ENCODE peak calls at places on chromosomes 12 and 14, in six cellular contexts. One of them, this sample, is unnamed.

GRCh38 chr12:111412007-111412829 is 6.5 kb downstream of the SH2B3 start:
- DNase-seq in K562: peak
- DNase-seq in transverse colon: no peak
- DNase-seq in body of pancreas: no peak
- DNase-seq in thyroid gland: peak
- DNase-seq in adrenal gland: no peak
- DNase-seq in this sample: no peak

GRCh38 chr14:89540009-89540829 is 123.2 kb upstream of the FOXN3 start:
- DNase-seq in K562: no peak
- DNase-seq in transverse colon: no peak
- DNase-seq in body of pancreas: peak
- DNase-seq in thyroid gland: no peak
- DNase-seq in adrenal gland: no peak
- DNase-seq in this sample: no peak

GRCh38 chr12:95548056-95548538 is 3.2 kb downstream of the USP44 start:
- DNase-seq in K562: peak
- DNase-seq in transverse colon: peak
- DNase-seq in body of pancreas: peak
- DNase-seq in thyroid gland: peak
- DNase-seq in adrenal gland: peak
- DNase-seq in this sample: peak

GRCh38 chr12:79121486-79121885 is 256.9 kb downstream of the SYT1 start:
- DNase-seq in K562: no peak
- DNase-seq in transverse colon: no peak
- DNase-seq in body of pancreas: no peak
- DNase-seq in thyroid gland: no peak
- DNase-seq in adrenal gland: no peak
- DNase-seq in this sample: no peak

GRCh38 chr14:51602176-51602759 is 49.4 kb upstream of the FRMD6 start:
- DNase-seq in K562: no peak
- DNase-seq in transverse colon: no peak
- DNase-seq in body of pancreas: no peak
- DNase-seq in thyroid gland: no peak
- DNase-seq in adrenal gland: no peak
- DNase-seq in this sample: no peak

GRCh38 chr12:75947171-75947723 is 84.3 kb downstream of the PHLDA1 start:
- DNase-seq in K562: no peak
- DNase-seq in transverse colon: no peak
- DNase-seq in body of pancreas: no peak
- DNase-seq in thyroid gland: no peak
- DNase-seq in adrenal gland: no peak
- DNase-seq in this sample: no peak

GRCh38 chr12:80872053-80872452 is 65.7 kb downstream of the LIN7A start:
- DNase-seq in K562: no peak
- DNase-seq in transverse colon: no peak
- DNase-seq in body of pancreas: no peak
- DNase-seq in thyroid gland: no peak
- DNase-seq in adrenal gland: no peak
- DNase-seq in this sample: no peak

GRCh38 chr12:105928436-105928835 is 210.3 kb downstream of the NUAK1 start:
- DNase-seq in K562: no peak
- DNase-seq in transverse colon: peak
- DNase-seq in body of pancreas: peak
- DNase-seq in thyroid gland: peak
- DNase-seq in adrenal gland: no peak
- DNase-seq in this sample: no peak

GRCh38 chr12:12881495-12881894 is 9.9 kb upstream of the GPRC5A start:
- DNase-seq in K562: no peak
- DNase-seq in transverse colon: peak
- DNase-seq in body of pancreas: no peak
- DNase-seq in thyroid gland: no peak
- DNase-seq in adrenal gland: no peak
- DNase-seq in this sample: no peak

GRCh38 chr12:116592116-116592637 is 33.0 kb downstream of the MAP1LC3B2 start:
- DNase-seq in K562: no peak
- DNase-seq in transverse colon: peak
- DNase-seq in body of pancreas: peak
- DNase-seq in thyroid gland: peak
- DNase-seq in adrenal gland: no peak
- DNase-seq in this sample: peak

GRCh38 chr14:55107766-55108554 is 21.1 kb upstream of the LGALS3 start:
- DNase-seq in K562: peak
- DNase-seq in transverse colon: peak
- DNase-seq in body of pancreas: peak
- DNase-seq in thyroid gland: peak
- DNase-seq in adrenal gland: peak
- DNase-seq in this sample: peak

GRCh38 chr12:47102845-47103666 is 23.3 kb upstream of the AMIGO2 start:
- DNase-seq in K562: no peak
- DNase-seq in transverse colon: no peak
- DNase-seq in body of pancreas: no peak
- DNase-seq in thyroid gland: no peak
- DNase-seq in adrenal gland: peak
- DNase-seq in this sample: peak

GRCh38 chr14:105141486-105142281 is 26.9 kb downstream of the JAG2 start:
- DNase-seq in K562: no peak
- DNase-seq in transverse colon: peak
- DNase-seq in body of pancreas: no peak
- DNase-seq in thyroid gland: no peak
- DNase-seq in adrenal gland: no peak
- DNase-seq in this sample: peak

GRCh38 chr12:107594995-107595394 is 90.6 kb upstream of the PWP1 start:
- DNase-seq in K562: no peak
- DNase-seq in transverse colon: no peak
- DNase-seq in body of pancreas: no peak
- DNase-seq in thyroid gland: no peak
- DNase-seq in adrenal gland: no peak
- DNase-seq in this sample: no peak

GRCh38 chr12:106288510-106289195 is 13.9 kb upstream of the TCP11L2 start:
- DNase-seq in K562: peak
- DNase-seq in transverse colon: no peak
- DNase-seq in body of pancreas: no peak
- DNase-seq in thyroid gland: no peak
- DNase-seq in adrenal gland: peak
- DNase-seq in this sample: no peak

GRCh38 chr12:27463826-27464554 is 17.5 kb downstream of the SMCO2 start:
- DNase-seq in K562: no peak
- DNase-seq in transverse colon: no peak
- DNase-seq in body of pancreas: peak
- DNase-seq in thyroid gland: no peak
- DNase-seq in adrenal gland: peak
- DNase-seq in this sample: peak

GRCh38 chr14:33728010-33728498 is 222.8 kb downstream of the EGLN3 start:
- DNase-seq in K562: no peak
- DNase-seq in transverse colon: no peak
- DNase-seq in body of pancreas: no peak
- DNase-seq in thyroid gland: no peak
- DNase-seq in adrenal gland: no peak
- DNase-seq in this sample: no peak

GRCh38 chr14:34781242-34781641 is 66.8 kb upstream of the CFL2 start:
- DNase-seq in K562: no peak
- DNase-seq in transverse colon: no peak
- DNase-seq in body of pancreas: no peak
- DNase-seq in thyroid gland: no peak
- DNase-seq in adrenal gland: no peak
- DNase-seq in this sample: no peak

GRCh38 chr14:65346895-65347294 is 65.6 kb upstream of the FUT8 start:
- DNase-seq in K562: peak
- DNase-seq in transverse colon: no peak
- DNase-seq in body of pancreas: no peak
- DNase-seq in thyroid gland: no peak
- DNase-seq in adrenal gland: peak
- DNase-seq in this sample: no peak

GRCh38 chr14:45906257-45906656 is 653.3 kb upstream of the MIS18BP1 start:
- DNase-seq in K562: no peak
- DNase-seq in transverse colon: no peak
- DNase-seq in body of pancreas: no peak
- DNase-seq in thyroid gland: no peak
- DNase-seq in adrenal gland: no peak
- DNase-seq in this sample: no peak

GRCh38 chr14:22558221-22558913 is 30.7 kb downstream of the DAD1 start:
- DNase-seq in K562: peak
- DNase-seq in transverse colon: no peak
- DNase-seq in body of pancreas: no peak
- DNase-seq in thyroid gland: peak
- DNase-seq in adrenal gland: no peak
- DNase-seq in this sample: no peak

GRCh38 chr14:95527392-95528002 is 7.4 kb upstream of the GLRX5 start:
- DNase-seq in K562: peak
- DNase-seq in transverse colon: peak
- DNase-seq in body of pancreas: peak
- DNase-seq in thyroid gland: peak
- DNase-seq in adrenal gland: peak
- DNase-seq in this sample: no peak

GRCh38 chr12:95836185-95836609 is 22.6 kb upstream of the SNRPF start:
- DNase-seq in K562: no peak
- DNase-seq in transverse colon: no peak
- DNase-seq in body of pancreas: no peak
- DNase-seq in thyroid gland: no peak
- DNase-seq in adrenal gland: no peak
- DNase-seq in this sample: no peak

GRCh38 chr12:104520242-104520900 is 63.6 kb downstream of the CHST11 start:
- DNase-seq in K562: no peak
- DNase-seq in transverse colon: no peak
- DNase-seq in body of pancreas: no peak
- DNase-seq in thyroid gland: no peak
- DNase-seq in adrenal gland: no peak
- DNase-seq in this sample: no peak

GRCh38 chr14:71317385-71318096 is 410.3 kb downstream of the PCNX1 start:
- DNase-seq in K562: no peak
- DNase-seq in transverse colon: no peak
- DNase-seq in body of pancreas: no peak
- DNase-seq in thyroid gland: no peak
- DNase-seq in adrenal gland: peak
- DNase-seq in this sample: no peak

GRCh38 chr12:18141583-18141982 is 51.6 kb upstream of the RERGL start:
- DNase-seq in K562: no peak
- DNase-seq in transverse colon: no peak
- DNase-seq in body of pancreas: no peak
- DNase-seq in thyroid gland: no peak
- DNase-seq in adrenal gland: no peak
- DNase-seq in this sample: no peak

GRCh38 chr12:131121705-131122405 is 168.1 kb downstream of the ADGRD1 start:
- DNase-seq in K562: peak
- DNase-seq in transverse colon: no peak
- DNase-seq in body of pancreas: no peak
- DNase-seq in thyroid gland: no peak
- DNase-seq in adrenal gland: no peak
- DNase-seq in this sample: no peak

GRCh38 chr14:84403585-84403984 is 1126.4 kb upstream of the FLRT2 start:
- DNase-seq in K562: no peak
- DNase-seq in transverse colon: no peak
- DNase-seq in body of pancreas: no peak
- DNase-seq in thyroid gland: peak
- DNase-seq in adrenal gland: no peak
- DNase-seq in this sample: no peak
- H3K4me3 ChIP-seq in K562: no peak
- H3K4me3 ChIP-seq in transverse colon: no peak
- H3K4me3 ChIP-seq in body of pancreas: no peak
- H3K4me3 ChIP-seq in thyroid gland: no peak
- H3K4me3 ChIP-seq in adrenal gland: no peak
- H3K4me3 ChIP-seq in this sample: no peak

GRCh38 chr12:6688543-6688999 is 604 bp downstream of the ZNF384 start:
- DNase-seq in K562: no peak
- DNase-seq in transverse colon: peak
- DNase-seq in body of pancreas: peak
- DNase-seq in thyroid gland: peak
- DNase-seq in adrenal gland: no peak
- DNase-seq in this sample: peak
- TF ChIP-seq CTCF in K562: no peak
- TF ChIP-seq CTCF in transverse colon: no peak
- TF ChIP-seq CTCF in body of pancreas: no peak
- TF ChIP-seq CTCF in thyroid gland: no peak
- TF ChIP-seq CTCF in adrenal gland: no peak
- TF ChIP-seq CTCF in this sample: no peak

GRCh38 chr12:49322367-49322707 is 718 bp upstream of the TROAP start:
- DNase-seq in K562: no peak
- DNase-seq in transverse colon: no peak
- DNase-seq in body of pancreas: no peak
- DNase-seq in thyroid gland: no peak
- DNase-seq in adrenal gland: no peak
- DNase-seq in this sample: no peak

GRCh38 chr12:49325606-49326005 is 2.6 kb downstream of the TROAP start:
- DNase-seq in K562: no peak
- DNase-seq in transverse colon: no peak
- DNase-seq in body of pancreas: no peak
- DNase-seq in thyroid gland: no peak
- DNase-seq in adrenal gland: no peak
- DNase-seq in this sample: no peak

GRCh38 chr12:49327368-49327767 is 4.3 kb downstream of the TROAP start:
- DNase-seq in K562: no peak
- DNase-seq in transverse colon: no peak
- DNase-seq in body of pancreas: no peak
- DNase-seq in thyroid gland: no peak
- DNase-seq in adrenal gland: no peak
- DNase-seq in this sample: no peak

GRCh38 chr12:49323524-49324097 is 556 bp downstream of the TROAP start:
- DNase-seq in K562: no peak
- DNase-seq in transverse colon: no peak
- DNase-seq in body of pancreas: no peak
- DNase-seq in thyroid gland: no peak
- DNase-seq in adrenal gland: no peak
- DNase-seq in this sample: no peak

GRCh38 chr12:49322708-49323523 is at the start of gene TROAP:
- DNase-seq in K562: peak
- DNase-seq in transverse colon: peak
- DNase-seq in body of pancreas: peak
- DNase-seq in thyroid gland: peak
- DNase-seq in adrenal gland: peak
- DNase-seq in this sample: peak
- TF ChIP-seq POLR2A in K562: peak
- TF ChIP-seq POLR2A in transverse colon: peak
- TF ChIP-seq POLR2A in body of pancreas: peak
- TF ChIP-seq POLR2A in thyroid gland: peak
- TF ChIP-seq POLR2A in adrenal gland: peak
- TF ChIP-seq POLR2A in this sample: no peak

GRCh38 chr14:30854492-30854891 is 19.9 kb upstream of the COCH start:
- DNase-seq in K562: no peak
- DNase-seq in transverse colon: no peak
- DNase-seq in body of pancreas: no peak
- DNase-seq in thyroid gland: no peak
- DNase-seq in adrenal gland: no peak
- DNase-seq in this sample: no peak
- H3K4me3 ChIP-seq in K562: no peak
- H3K4me3 ChIP-seq in transverse colon: no peak
- H3K4me3 ChIP-seq in body of pancreas: no peak
- H3K4me3 ChIP-seq in thyroid gland: no peak
- H3K4me3 ChIP-seq in adrenal gland: no peak
- H3K4me3 ChIP-seq in this sample: no peak